ENCODE peak calls at places on chromosomes 4 and X, in eight cellular contexts. A, M, O, Y, C, V, E and I are unnamed samples.

GRCh38 chr4:177375372-177375771 is 65.7 kb downstream of the NEIL3 start:
- DNase-seq in A (no peak), M (no peak), O (no peak), Y (no peak), C (no peak), V (no peak), E (no peak), I (no peak)

GRCh38 chrX:1874416-1874815 is 259.6 kb downstream of the ASMT start:
- DNase-seq in A (no peak), M (no peak), O (no peak), Y (no peak), C (no peak), V (no peak), E (no peak), I (no peak)

GRCh38 chr4:143185253-143186107 is 763 bp downstream of the USP38 start:
- DNase-seq in A (no peak), M (peak; percentile 81), O (peak; percentile 23), Y (peak; percentile 39), C (peak; percentile 13), V (no peak), E (no peak), I (no peak)

GRCh38 chr4:973431-974397 is at the start of gene DGKQ:
- DNase-seq in A (peak; percentile 80), M (peak; percentile 94), O (peak; percentile 85), Y (peak; percentile 86), C (peak; percentile 88), V (peak; percentile 81), E (peak; percentile 92), I (peak; percentile 87)

GRCh38 chr4:134510544-134510943 is 309.0 kb upstream of the PABPC4L start:
- DNase-seq in A (no peak), M (no peak), O (no peak), Y (no peak), C (no peak), V (no peak), E (no peak), I (no peak)

GRCh38 chr4:178414881-178415446 is 972.7 kb upstream of the AGA start:
- DNase-seq in A (no peak), M (no peak), O (no peak), Y (no peak), C (no peak), V (no peak), E (no peak), I (no peak)

GRCh38 chrX:154749856-154750255 is 1.0 kb downstream of the GAB3 start:
- DNase-seq in A (no peak), M (no peak), O (no peak), Y (no peak), C (no peak), V (no peak), E (no peak), I (no peak)

GRCh38 chr4:104500452-104500851 is 5.8 kb upstream of the CXXC4 start:
- DNase-seq in A (peak; percentile 7), M (no peak), O (no peak), Y (no peak), C (no peak), V (no peak), E (no peak), I (no peak)

GRCh38 chr4:108080752-108081151 is 88.0 kb downstream of the LEF1 start:
- DNase-seq in A (no peak), M (no peak), O (no peak), Y (peak; percentile 68), C (no peak), V (no peak), E (no peak), I (no peak)

GRCh38 chr4:3482707-3483106 is 19.6 kb downstream of the DOK7 start:
- DNase-seq in A (no peak), M (no peak), O (no peak), Y (no peak), C (no peak), V (no peak), E (no peak), I (no peak)

DNA sequence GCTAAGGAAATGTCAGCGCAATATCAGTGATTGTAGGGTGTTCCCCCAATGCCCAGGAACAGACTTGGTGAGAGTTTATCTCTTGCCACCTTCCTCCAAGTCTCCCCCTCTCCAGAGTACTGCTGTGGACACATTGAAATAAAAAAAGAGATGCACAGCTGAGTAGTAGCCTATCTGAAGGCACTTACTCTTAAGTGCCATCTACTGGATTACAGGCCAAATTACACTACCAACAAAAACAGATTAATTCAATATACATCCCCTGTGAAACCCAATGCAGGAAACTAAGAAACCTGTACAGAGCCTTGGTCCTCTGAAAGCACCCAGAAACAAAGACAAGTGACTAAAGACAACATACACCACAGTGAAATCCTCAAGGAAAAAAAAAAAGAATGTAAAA is 460.3 kb downstream of the ZIC3 start:
- DNase-seq in A (no peak), M (no peak), O (no peak), Y (no peak), C (no peak), V (no peak), E (no peak), I (no peak)
- TF ChIP-seq CTCF in A (no peak), M (peak; percentile 74), O (no peak), Y (no peak), C (peak; percentile 47), V (no peak), E (no peak), I (no peak)

GRCh38 chrX:54447461-54447860 is 7.3 kb downstream of the TSR2 start:
- DNase-seq in A (no peak), M (peak; percentile 71), O (no peak), Y (no peak), C (no peak), V (no peak), E (no peak), I (no peak)
- TF ChIP-seq CTCF in A (no peak), M (peak; percentile 62), O (no peak), Y (no peak), C (no peak), V (no peak), E (no peak), I (no peak)

GRCh38 chr4:121376097-121376496 is 4.7 kb downstream of the QRFPR start:
- DNase-seq in A (no peak), M (no peak), O (no peak), Y (no peak), C (no peak), V (no peak), E (no peak), I (no peak)

GRCh38 chr4:121379276-121379675 is 1.5 kb downstream of the QRFPR start:
- DNase-seq in A (no peak), M (no peak), O (no peak), Y (no peak), C (no peak), V (no peak), E (no peak), I (no peak)

GRCh38 chr4:121376541-121376940 is 4.3 kb downstream of the QRFPR start:
- DNase-seq in A (peak; percentile 78), M (no peak), O (no peak), Y (no peak), C (no peak), V (no peak), E (no peak), I (no peak)

GRCh38 chr4:121375262-121375661 is 5.6 kb downstream of the QRFPR start:
- DNase-seq in A (no peak), M (no peak), O (no peak), Y (no peak), C (no peak), V (no peak), E (no peak), I (no peak)

DNA sequence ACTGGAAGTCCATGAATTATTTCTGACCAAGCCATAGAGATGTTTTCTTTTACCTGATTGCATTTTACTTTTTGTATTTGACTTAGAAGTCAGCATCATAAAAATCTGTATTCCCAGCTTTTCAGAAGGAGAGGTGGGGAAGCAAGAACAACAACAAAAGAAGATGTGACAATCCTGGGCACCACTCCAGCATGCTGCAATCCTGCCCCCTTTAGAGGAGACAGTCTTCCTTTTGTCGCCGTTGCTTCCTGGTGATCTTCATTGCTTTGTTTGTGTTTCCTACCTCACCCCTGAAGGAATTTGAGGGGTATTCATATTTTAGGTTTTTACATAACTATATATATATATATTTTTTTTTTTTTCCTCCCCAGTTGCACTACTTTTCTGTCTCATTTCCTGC is 3.8 kb downstream of the QRFPR start:
- DNase-seq in A (no peak), M (no peak), O (no peak), Y (no peak), C (no peak), V (no peak), E (no peak), I (no peak)
- TF ChIP-seq CTCF in A (no peak), M (no peak), O (no peak), Y (no peak), C (no peak), V (no peak), E (no peak), I (no peak)

DNA sequence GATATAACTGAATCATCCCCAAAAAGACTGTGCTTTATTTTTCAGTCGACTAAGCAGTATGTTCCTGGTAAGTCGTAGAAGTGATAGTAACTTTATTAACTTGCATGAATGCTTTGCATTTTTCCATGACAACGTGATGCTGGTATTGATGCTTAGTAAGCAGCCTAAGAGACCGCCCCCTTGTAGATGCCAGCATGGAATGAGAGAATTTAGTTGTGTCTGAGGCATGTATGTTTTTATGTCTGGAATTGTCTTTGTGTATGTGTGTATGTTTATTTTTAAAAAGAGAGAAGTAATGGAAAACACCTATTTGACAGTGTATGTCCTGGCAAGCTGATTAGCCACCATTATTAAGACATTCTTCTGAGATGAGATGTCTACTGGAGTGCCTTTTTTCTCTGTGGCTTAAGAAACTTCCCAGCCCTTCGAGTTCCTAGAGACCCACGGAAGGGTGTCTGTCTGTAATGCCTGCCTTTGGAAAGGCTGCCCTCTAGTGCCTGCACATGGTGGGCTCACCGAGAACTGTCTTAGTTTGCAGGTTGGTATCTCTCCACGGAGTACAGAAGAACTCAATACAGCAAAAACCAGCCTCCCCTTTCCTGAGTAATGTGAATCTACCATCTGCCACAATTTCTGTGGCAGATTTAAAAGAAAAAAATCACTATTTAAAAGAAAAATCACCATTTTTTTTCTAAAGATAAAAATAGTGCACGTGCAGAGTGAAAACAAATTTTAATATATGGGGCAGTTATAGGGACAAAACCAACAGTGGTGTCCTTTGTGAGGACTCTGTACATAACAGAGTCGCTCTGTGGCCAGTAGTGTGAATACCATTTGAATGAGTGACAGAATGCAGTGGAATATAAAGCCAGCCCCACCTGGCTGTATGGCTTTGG is 85.9 kb downstream of the AASDH start:
- DNase-seq in A (peak; percentile 80), M (peak; percentile 92), O (peak; percentile 40), Y (peak; percentile 80), C (peak; percentile 79), V (peak; percentile 51), E (peak; percentile 59), I (no peak)
- TF ChIP-seq CTCF in A (peak; percentile 28), M (peak; percentile 96), O (peak; percentile 47), Y (peak; percentile 97), C (peak; percentile 73), V (peak; percentile 66), E (peak; percentile 76), I (no peak)